ENCODE peak calls at places on chromosomes 3 and 15, in four cellular contexts. J, B, M and D are unnamed samples.
A peak's percentile ranks its signal among the peaks of the same experiment; 100 is the strongest.

GRCh38 chr3:58521002-58521670 is 15.9 kb downstream of the ACOX2 start:
- DNase-seq in J (no peak), B (no peak), M (no peak), D (no peak)

GRCh38 chr15:74937226-74937601 is 659 bp downstream of the COX5A start:
- DNase-seq in J (no peak), B (no peak), M (peak; percentile 34), D (no peak)

GRCh38 chr3:104388624-104389023 is 978.1 kb upstream of the ALCAM start:
- DNase-seq in J (no peak), B (no peak), M (peak; percentile 16), D (no peak)

GRCh38 chr15:33440911-33441310 is 130.1 kb downstream of the RYR3 start:
- DNase-seq in J (no peak), B (no peak), M (no peak), D (no peak)

GRCh38 chr3:138941259-138941885 is 5.6 kb downstream of the FOXL2 start:
- DNase-seq in J (peak; percentile 54), B (peak; percentile 36), M (no peak), D (no peak)

GRCh38 chr3:112132975-112133448 is at the start of gene GCSAM:
- DNase-seq in J (peak; percentile 58), B (no peak), M (no peak), D (no peak)

GRCh38 chr3:166554006-166554405 is 716.8 kb upstream of the BCHE start:
- DNase-seq in J (no peak), B (no peak), M (no peak), D (no peak)

GRCh38 chr3:113648524-113648923 is 47.9 kb downstream of the USF3 start:
- DNase-seq in J (no peak), B (no peak), M (no peak), D (no peak)

GRCh38 chr15:71136159-71137137 is 21.2 kb downstream of the THSD4 start:
- DNase-seq in J (no peak), B (no peak), M (peak; percentile 56), D (peak; percentile 60)

GRCh38 chr15:68991723-68992122 is 22.8 kb upstream of the NOX5 start:
- DNase-seq in J (no peak), B (peak; percentile 2), M (no peak), D (no peak)

GRCh38 chr15:58424722-58425121 is 7.1 kb upstream of the LIPC start:
- DNase-seq in J (no peak), B (no peak), M (no peak), D (no peak)

GRCh38 chr15:83396071-83396470 is 51.1 kb upstream of the SH3GL3 start:
- DNase-seq in J (no peak), B (no peak), M (no peak), D (no peak)

GRCh38 chr3:25696019-25696418 is 31.3 kb upstream of the TOP2B start:
- DNase-seq in J (no peak), B (no peak), M (no peak), D (no peak)

GRCh38 chr15:101615986-101616848 is 36.0 kb downstream of the TM2D3 start:
- DNase-seq in J (peak; percentile 35), B (peak; percentile 88), M (peak; percentile 11), D (peak; percentile 62)
- H3K4me1 ChIP-seq in J (peaks cover 18% of the 10 kb centered on the region), B (peaks cover 6% of the 10 kb centered on the region), M (no peaks in the 10 kb centered on the region), D (no peaks in the 10 kb centered on the region)

DNA sequence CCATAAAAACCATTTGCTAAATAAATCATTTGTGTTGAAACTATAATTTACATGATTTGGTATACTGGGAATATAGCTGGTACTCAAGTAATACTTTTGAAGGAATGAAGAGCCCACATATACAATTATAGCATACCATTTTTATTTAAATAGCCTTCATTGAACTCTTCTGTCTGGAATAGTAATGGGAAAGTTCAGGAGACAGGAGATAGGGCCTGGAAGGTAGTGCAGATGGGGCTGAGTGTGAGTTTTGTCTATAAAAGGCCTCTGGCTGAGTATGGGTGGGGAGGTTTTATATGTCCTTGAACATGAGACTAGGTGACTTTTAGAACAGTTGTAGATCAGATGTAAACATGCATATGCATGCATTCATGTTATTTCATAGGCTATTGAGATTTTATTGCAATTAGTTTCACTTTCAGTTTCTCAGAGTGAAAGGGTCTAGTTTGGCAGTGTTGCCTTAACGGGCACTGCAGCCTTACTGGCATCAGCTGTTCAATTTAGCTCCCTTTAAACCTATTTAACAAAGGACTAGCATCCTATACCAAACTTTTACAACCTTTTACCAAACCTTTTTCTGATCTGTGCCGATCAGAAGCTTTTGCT is 27.2 kb downstream of the CGGBP1 start:
- DNase-seq in J (no peak), B (no peak), M (peak; percentile 77), D (no peak)
- TF ChIP-seq POLR2A in J (no peak), B (no peak), M (no peak), D (no peak)

DNA sequence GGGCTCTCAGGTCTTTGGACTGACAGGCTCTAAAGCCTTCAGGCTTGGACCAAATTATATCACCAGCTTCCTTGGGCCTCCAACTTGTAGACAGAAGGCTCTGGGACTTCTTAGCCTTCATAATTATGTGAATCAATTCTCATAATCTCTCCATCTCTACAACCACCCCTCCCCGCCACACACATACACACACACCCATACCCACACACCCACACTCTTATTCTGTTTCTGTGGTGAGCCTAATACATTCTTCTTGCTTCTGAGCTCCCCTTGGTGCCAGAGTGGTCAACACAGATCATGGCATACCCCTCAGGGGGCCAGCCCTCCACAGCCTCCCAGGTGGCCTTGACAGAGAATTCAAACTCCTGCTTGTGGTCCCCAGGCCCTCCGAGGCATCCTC is 5.6 kb upstream of the NUP210 start:
- DNase-seq in J (no peak), B (no peak), M (no peak), D (no peak)
- H3K4me3 ChIP-seq in J (no peak overlapping the region), B (no peak overlapping the region), M (no peak overlapping the region), D (no peak overlapping the region)

GRCh38 chr3:125048282-125048681 is 7.5 kb downstream of the HEG1 start:
- DNase-seq in J (no peak), B (no peak), M (no peak), D (no peak)

GRCh38 chr3:125052671-125053303 is 3.0 kb downstream of the HEG1 start:
- DNase-seq in J (no peak), B (no peak), M (peak; percentile 82), D (no peak)

GRCh38 chr3:125051715-125052581 is 3.8 kb downstream of the HEG1 start:
- DNase-seq in J (peak; percentile 30), B (no peak), M (peak; percentile 88), D (peak; percentile 61)

GRCh38 chr3:125051205-125051604 is 4.6 kb downstream of the HEG1 start:
- DNase-seq in J (no peak), B (no peak), M (no peak), D (no peak)

DNA sequence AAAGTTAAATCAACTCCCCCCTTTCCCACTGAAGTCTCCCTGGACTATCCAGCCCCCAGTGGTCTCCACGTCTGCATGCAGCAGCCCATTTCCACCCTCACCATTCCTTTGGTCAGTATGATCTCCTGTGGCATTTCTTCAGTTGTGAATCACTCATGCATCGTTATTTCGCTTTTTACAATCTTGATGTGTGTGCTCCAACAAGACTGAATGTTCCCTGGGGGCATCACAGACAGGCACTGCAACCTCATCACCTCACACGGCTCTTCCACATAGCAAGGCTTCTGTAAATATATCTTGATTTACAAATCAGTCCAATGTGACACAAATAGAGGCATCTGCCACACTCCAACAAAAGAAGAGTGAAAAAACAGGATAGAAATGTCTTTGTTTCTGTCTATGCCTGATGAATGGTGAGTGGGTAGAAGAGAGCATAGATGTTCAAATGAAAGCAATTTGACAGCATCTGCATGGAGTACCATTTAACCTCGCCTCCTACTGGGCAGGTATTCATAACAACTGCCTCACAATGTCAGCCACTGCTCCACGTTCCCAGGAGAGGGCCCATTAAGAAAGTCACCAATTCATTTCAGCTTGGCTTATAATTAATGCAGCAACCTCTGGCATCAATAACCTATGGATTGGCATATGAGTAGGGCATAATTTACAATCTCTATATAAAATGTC is 5.2 kb downstream of the HEG1 start:
- DNase-seq in J (no peak), B (no peak), M (no peak), D (no peak)
- H3K4me1 ChIP-seq in J (peaks cover 25% of the 10 kb centered on the region), B (peaks cover 51% of the 10 kb centered on the region), M (peaks cover 38% of the 10 kb centered on the region), D (peaks cover 8% of the 10 kb centered on the region)

GRCh38 chr15:90952901-90953677 is 1.6 kb upstream of the RCCD1 start:
- DNase-seq in J (no peak), B (peak; percentile 46), M (no peak), D (no peak)

GRCh38 chr15:90956551-90957104 is 1.9 kb downstream of the RCCD1 start:
- DNase-seq in J (peak; percentile 82), B (peak; percentile 97), M (peak; percentile 79), D (peak; percentile 82)

GRCh38 chr15:90955911-90956310 is 1.2 kb downstream of the RCCD1 start:
- DNase-seq in J (peak; percentile 63), B (no peak), M (no peak), D (no peak)

GRCh38 chr15:90953947-90954711 is 555 bp upstream of the RCCD1 start:
- DNase-seq in J (no peak), B (no peak), M (no peak), D (no peak)

DNA sequence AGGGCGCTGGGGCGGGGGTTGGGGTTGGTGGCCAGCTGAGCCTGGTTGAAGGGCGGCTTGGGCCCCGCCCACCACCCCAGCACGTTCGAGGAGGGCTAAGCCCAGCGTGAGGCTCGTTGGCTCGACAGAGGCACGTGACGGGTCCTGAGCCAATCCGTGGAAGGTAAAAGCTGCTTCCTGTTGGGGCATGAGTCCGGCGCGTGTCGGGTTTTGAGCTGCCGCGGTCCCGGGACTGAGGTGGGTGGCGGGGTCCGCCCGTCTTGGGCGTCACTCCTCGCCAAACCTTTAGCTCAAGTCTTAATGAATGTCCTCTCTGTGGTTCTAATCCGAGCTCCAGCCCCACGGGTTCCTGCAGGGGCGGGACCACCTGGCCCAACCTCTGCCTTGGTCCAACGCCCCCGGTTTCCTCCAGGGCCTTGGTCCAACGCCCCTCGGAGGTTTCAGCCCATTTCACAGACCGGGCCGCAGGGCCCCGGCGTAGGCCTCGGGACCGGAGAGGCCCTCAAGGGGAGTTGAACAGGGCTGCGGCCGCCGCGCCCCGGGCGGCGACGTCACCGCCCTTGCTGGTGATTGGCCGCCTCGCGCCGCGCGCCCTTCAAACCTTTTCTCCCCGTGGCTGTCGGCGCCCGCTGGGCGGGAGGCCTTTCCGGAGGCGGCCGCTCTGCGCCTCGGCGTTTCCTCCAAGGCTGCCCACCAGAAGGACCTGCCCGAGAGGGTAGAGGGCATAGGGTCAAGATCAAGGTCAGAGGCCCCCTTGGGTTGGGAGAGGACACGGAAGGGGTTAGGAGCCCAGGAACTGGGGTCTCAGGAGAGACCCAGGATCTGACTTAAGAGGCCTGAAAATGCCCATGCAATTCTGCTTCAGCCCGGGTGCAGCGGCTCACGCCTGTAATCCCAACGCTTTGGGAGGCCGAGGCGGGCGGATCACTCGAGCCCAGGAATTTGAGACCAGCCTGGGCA is at the start of gene RCCD1:
- DNase-seq in J (peak; percentile 96), B (peak; percentile 98), M (peak; percentile 92), D (peak; percentile 94)
- TF ChIP-seq POLR2A in J (peak; percentile 75), B (peak; percentile 76), M (peak; percentile 89), D (no peak)

DNA sequence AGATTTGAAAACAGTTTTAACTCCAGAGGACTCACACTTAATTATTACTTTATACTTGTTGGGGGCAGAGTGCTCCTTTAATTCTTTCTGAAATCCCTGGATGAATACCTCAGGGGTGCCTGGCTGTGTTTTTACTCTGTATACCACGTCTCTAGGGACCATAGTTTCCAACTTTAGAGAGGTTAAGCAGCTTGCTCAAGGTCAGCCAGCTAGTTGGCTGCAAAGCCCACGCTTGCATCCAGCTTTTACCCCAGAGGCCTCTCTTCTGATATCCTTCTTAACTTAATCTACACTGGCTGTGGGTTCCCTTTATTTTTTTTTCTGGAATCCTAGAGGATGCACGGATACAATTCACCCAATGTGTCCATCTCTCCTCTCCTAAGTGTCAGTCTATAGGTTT is 1.4 kb downstream of the PDZRN3 start:
- DNase-seq in J (no peak), B (no peak), M (no peak), D (no peak)
- H3K4me3 ChIP-seq in J (peak overlapping the region; percentile 81), B (peak overlapping the region; percentile 59), M (no peak overlapping the region), D (peak overlapping the region; percentile 92)